ENCODE peak calls at places on chromosomes 7 and 10, in four cellular contexts. U, I, B and M are unnamed samples.
A peak's percentile ranks its signal among the peaks of the same experiment; 100 is the strongest.

GRCh38 chr10:54454271-54454670 is 346.8 kb downstream of the PCDH15 start:
- DNase-seq in B (no peak), I (no peak), U (no peak), M (no peak)

GRCh38 chr7:27175626-27176342 is 1.7 kb upstream of the HOXA10 start:
- DNase-seq in B (no peak), I (no peak), U (no peak), M (peak; percentile 72)

GRCh38 chr7:7554021-7554432 is 12.7 kb upstream of the MIOS start:
- DNase-seq in I (peak; percentile 65), B (peak; percentile 87), U (no peak), M (no peak)

GRCh38 chr10:63720689-63721088 is 199.5 kb downstream of the REEP3 start:
- DNase-seq in B (no peak), U (no peak), I (no peak), M (no peak)

GRCh38 chr7:102222445-102222844 is 64.2 kb upstream of the SH2B2 start:
- DNase-seq in U (no peak), B (peak; percentile 84), I (no peak), M (no peak)

GRCh38 chr10:4638116-4638515 is 187.9 kb upstream of the AKR1E2 start:
- DNase-seq in I (peak; percentile 29), B (no peak), U (no peak), M (no peak)

GRCh38 chr7:32102432-32102851 is 32.2 kb upstream of the PDE1C start:
- DNase-seq in I (no peak), U (no peak), B (no peak), M (no peak)

GRCh38 chr10:128050937-128051336 is 75.3 kb downstream of the MKI67 start:
- DNase-seq in B (no peak), I (no peak), U (peak; percentile 52), M (no peak)

GRCh38 chr10:100006241-100006886 is 3.4 kb downstream of the DNMBP start:
- DNase-seq in I (no peak), U (peak; percentile 98), B (peak; percentile 97), M (no peak)

GRCh38 chr10:94223702-94224370 is 138.9 kb downstream of the NOC3L start:
- DNase-seq in I (no peak), B (no peak), U (no peak), M (no peak)

GRCh38 chr10:58791137-58791536 is 278.5 kb downstream of the BICC1 start:
- DNase-seq in B (peak; percentile 41), I (no peak), U (peak; percentile 73), M (no peak)

GRCh38 chr7:159130820-159131219 is 13.8 kb downstream of the VIPR2 start:
- DNase-seq in I (no peak), B (no peak), U (no peak), M (no peak)

GRCh38 chr10:71269301-71270288 is 49.5 kb upstream of the SLC29A3 start:
- DNase-seq in U (peak; percentile 18), B (peak; percentile 45), I (peak; percentile 68), M (peak; percentile 90)

GRCh38 chr7:151665363-151665762 is 145.7 kb upstream of the RHEB start:
- DNase-seq in B (peak; percentile 89), I (no peak), U (no peak), M (no peak)

GRCh38 chr10:64113796-64114195 is 592.6 kb downstream of the REEP3 start:
- DNase-seq in B (no peak), U (no peak), I (no peak), M (no peak)

GRCh38 chr10:69692891-69693290 is 62.8 kb downstream of the FAM241B start:
- DNase-seq in B (no peak), U (no peak), I (no peak), M (no peak)

GRCh38 chr10:29895436-29895835 is 163.9 kb downstream of the JCAD start:
- DNase-seq in U (no peak), B (peak; percentile 99), I (peak; percentile 41), M (peak; percentile 55)

GRCh38 chr10:4280481-4281206 is 495.6 kb upstream of the KLF6 start:
- DNase-seq in U (peak; percentile 54), I (no peak), B (peak; percentile 25), M (no peak)

GRCh38 chr10:75187961-75188426 is 22.6 kb upstream of the VDAC2 start:
- DNase-seq in U (peak; percentile 93), I (peak; percentile 63), B (peak; percentile 43), M (peak; percentile 76)

GRCh38 chr7:17371656-17372524 is 73.4 kb downstream of the AHR start:
- DNase-seq in I (no peak), U (peak; percentile 97), B (peak; percentile 98), M (no peak)

GRCh38 chr7:21377545-21377944 is 50.3 kb upstream of the SP4 start:
- DNase-seq in B (no peak), I (no peak), U (no peak), M (no peak)

GRCh38 chr10:22476601-22477364 is 131.5 kb downstream of the SPAG6 start:
- DNase-seq in I (peak; percentile 64), U (no peak), B (no peak), M (peak; percentile 66)
- H3K4me3 ChIP-seq in I (peak overlapping the region; percentile 44), U (no peak overlapping the region), B (peak overlapping the region; percentile 31), M (peak overlapping the region; percentile 40)

GRCh38 chr10:25177093-25177753 is 2.4 kb downstream of the GPR158 start:
- DNase-seq in I (no peak), B (no peak), U (no peak), M (no peak)

GRCh38 chr10:25175527-25176420 is 973 bp downstream of the GPR158 start:
- DNase-seq in I (peak; percentile 75), B (peak; percentile 6), U (no peak), M (peak; percentile 72)

GRCh38 chr10:25174461-25175230 is at the start of gene GPR158:
- DNase-seq in U (peak; percentile 77), I (peak; percentile 95), B (peak; percentile 97), M (peak; percentile 94)

GRCh38 chr10:25177754-25178135 is 2.9 kb downstream of the GPR158 start:
- DNase-seq in B (no peak), I (no peak), U (no peak), M (no peak)

GRCh38 chr10:25176421-25176968 is 1.7 kb downstream of the GPR158 start:
- DNase-seq in U (no peak), B (no peak), I (peak; percentile 60), M (peak; percentile 61)
- H3K27me3 ChIP-seq in U (peaks cover 26% of the 10 kb centered on the region), B (peaks cover 25% of the 10 kb centered on the region), I (peaks cover 75% of the 10 kb centered on the region), M (peaks cover 29% of the 10 kb centered on the region)

GRCh38 chr7:1461640-1462375 is 2.5 kb upstream of the MICALL2 start:
- DNase-seq in I (no peak), U (no peak), B (no peak), M (no peak)

GRCh38 chr7:1459512-1459892 is 232 bp upstream of the MICALL2 start:
- DNase-seq in B (peak; percentile 89), I (peak; percentile 100), U (peak; percentile 87), M (peak; percentile 100)

GRCh38 chr7:1458676-1459511 is at the start of gene MICALL2:
- DNase-seq in I (peak; percentile 55), B (peak; percentile 71), U (peak; percentile 63), M (peak; percentile 88)

GRCh38 chr7:1460757-1461639 is 1.7 kb upstream of the MICALL2 start:
- DNase-seq in B (peak; percentile 32), I (peak; percentile 50), U (no peak), M (peak; percentile 93)

DNA sequence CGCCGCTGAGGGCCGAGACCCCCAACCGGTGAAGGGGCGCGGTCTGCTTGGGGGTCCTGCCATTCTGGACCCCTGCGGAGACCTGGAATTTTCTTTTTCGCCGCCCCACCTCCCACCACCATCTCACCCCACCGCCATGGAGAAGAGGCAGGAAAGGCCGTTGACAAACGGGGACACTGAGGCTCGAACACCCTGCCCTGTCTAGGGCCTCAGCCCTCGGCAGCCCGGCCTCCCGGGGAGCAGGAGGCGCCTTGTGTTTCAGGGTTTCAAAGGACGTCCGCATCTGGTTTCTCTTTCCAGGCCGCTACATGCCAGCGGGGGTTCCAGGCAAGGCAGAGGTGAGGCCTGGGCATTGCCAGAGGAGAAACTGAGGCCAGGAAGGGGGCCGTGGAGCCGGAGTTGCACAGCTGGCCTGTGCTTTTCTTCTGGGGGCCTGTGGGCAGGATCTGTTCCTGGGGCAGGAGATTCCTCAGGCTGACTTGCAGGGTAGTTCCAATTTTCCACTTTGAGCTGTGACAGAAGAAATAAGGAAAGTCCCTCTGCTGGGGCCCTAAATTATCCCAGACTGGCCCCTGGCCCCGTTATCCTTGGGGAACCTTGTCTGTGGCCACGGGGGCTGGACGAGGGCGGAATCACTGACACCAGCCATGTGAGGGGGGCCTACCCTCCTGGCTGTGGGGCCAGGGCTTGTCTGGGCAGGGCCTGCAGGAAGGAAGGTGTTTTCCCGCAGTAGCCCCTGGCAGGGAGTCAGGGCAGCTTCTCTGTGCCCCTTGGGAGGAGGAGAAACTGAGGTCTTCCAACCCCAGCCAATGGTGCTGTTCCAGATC is 873 bp upstream of the MICALL2 start:
- DNase-seq in I (no peak), U (peak; percentile 61), B (no peak), M (peak; percentile 73)
- H3K4me3 ChIP-seq in I (peak overlapping the region; percentile 28), U (peak overlapping the region; percentile 25), B (peak overlapping the region; percentile 55), M (peak overlapping the region; percentile 41)

DNA sequence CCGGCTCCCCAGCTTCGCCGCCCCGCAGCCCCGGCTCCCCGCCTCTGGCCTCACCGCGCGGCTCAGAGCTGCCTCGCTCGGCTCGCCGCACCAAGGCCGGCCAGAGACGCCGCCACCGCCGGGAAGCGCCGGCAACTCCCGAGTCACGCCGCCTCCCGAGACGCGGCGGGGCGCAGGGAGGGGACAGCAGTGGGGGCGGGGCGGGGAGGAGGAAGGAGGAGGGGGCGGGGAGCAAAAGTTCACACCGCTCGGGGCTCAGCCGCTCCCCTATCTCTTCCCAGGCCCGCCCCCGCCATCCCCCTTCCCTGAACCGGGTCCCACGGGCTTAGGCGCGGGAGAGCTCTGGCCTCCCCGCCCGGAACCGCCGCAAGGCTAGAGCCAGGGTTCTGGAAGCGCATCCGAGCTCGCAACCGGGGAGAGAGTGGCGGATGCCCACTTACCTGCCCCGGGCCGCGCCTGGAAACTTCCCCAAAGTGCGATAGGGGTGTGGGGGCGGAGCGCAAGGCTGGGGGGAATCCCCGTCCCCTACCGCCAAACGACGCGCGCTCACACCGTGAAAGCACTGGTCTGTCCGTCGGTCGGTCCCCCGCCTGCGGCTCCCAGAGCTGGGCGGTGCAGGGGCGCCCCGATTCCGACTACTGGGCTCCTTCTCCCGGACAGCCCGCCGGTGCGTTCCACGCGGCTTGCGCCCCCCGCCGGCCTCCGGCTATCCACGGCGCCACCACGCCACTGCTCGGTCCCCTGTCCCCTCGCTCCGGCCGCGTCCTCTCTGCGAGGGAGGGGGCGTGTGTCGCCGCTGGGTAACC is 925 bp downstream of the CHST15 start:
- DNase-seq in U (peak; percentile 37), B (peak; percentile 29), I (peak; percentile 87), M (peak; percentile 95)
- H3K27me3 ChIP-seq in U (no peaks in the 10 kb centered on the region), B (peaks cover 37% of the 10 kb centered on the region), I (peaks cover 93% of the 10 kb centered on the region), M (peaks cover 21% of the 10 kb centered on the region)

GRCh38 chr10:62373639-62373994 is 552 bp upstream of the ZNF365 start:
- DNase-seq in U (no peak), I (no peak), B (no peak), M (no peak)
- H3K4me3 ChIP-seq in U (peak overlapping the region; percentile 37), I (peak overlapping the region; percentile 64), B (peak overlapping the region; percentile 62), M (peak overlapping the region; percentile 43)

GRCh38 chr7:106592282-106593027 is 68.5 kb downstream of the CCDC71L start:
- DNase-seq in U (no peak), B (no peak), I (no peak), M (no peak)
- H3K27me3 ChIP-seq in U (no peaks in the 10 kb centered on the region), B (no peaks in the 10 kb centered on the region), I (peaks cover 2% of the 10 kb centered on the region), M (no peaks in the 10 kb centered on the region)

GRCh38 chr10:89158446-89158845 is 48.7 kb downstream of the CH25H start:
- DNase-seq in U (peak; percentile 20), I (no peak), B (peak; percentile 93), M (no peak)
- H3K4me3 ChIP-seq in U (no peak overlapping the region), I (no peak overlapping the region), B (no peak overlapping the region), M (no peak overlapping the region)

DNA sequence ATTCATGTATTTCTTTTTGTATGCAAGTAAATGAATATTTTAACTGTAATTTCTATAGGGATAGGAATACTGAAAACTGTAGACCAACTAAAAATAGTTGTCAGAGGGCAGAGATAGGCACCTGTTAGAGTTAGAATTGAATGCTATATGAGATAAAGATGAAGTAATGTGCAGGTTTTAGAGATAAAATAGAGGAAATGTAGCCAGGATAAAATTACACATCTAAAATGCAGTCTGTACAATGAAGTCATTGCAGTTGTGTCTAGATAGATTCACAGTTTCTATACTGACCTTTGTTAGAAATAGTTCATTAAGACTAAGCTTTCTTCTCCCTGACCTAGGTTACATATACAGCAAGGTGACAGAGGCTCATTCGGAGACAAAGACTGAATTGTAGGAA is 46.2 kb downstream of the SMNDC1 start:
- DNase-seq in I (no peak), U (no peak), B (no peak), M (no peak)
- H3K27me3 ChIP-seq in I (no peaks in the 10 kb centered on the region), U (no peaks in the 10 kb centered on the region), B (no peaks in the 10 kb centered on the region), M (no peaks in the 10 kb centered on the region)